ENCODE peak calls at places on chromosomes 3 and 15, in ten cellular contexts. J is epithelial cell of esophagus, H is choroid plexus epithelial cell, O is heart left ventricle, K is Calu3, N is psoas muscle, F is GM20000, G is nephron progenitor cell, A is foreskin keratinocyte, I is ovary. E is an unnamed sample.
A peak's percentile ranks its signal among the peaks of the same experiment; 100 is the strongest.

GRCh38 chr15:79184465-79184892 is 93.9 kb upstream of the RASGRF1 start:
- DNase-seq in J (peak; percentile 64), H (peak; percentile 79), O (peak; percentile 57), K (peak; percentile 84), N (peak; percentile 70), F (peak; percentile 68), G (peak; percentile 81), A (no peak), I (peak; percentile 83), E (peak; percentile 37)

GRCh38 chr15:96053039-96054021 is 277.2 kb upstream of the NR2F2 start:
- DNase-seq in J (peak; percentile 52), H (peak; percentile 48), O (peak; percentile 52), K (peak; percentile 75), N (peak; percentile 24), F (no peak), G (peak; percentile 65), A (no peak), I (peak; percentile 56), E (peak; percentile 42)

GRCh38 chr3:133424937-133425869 is 25.3 kb downstream of the BFSP2 start:
- DNase-seq in J (no peak), H (no peak), O (no peak), K (no peak), N (no peak), F (no peak), G (no peak), A (no peak), I (no peak), E (no peak)

GRCh38 chr3:129001101-129001816 is at the start of gene EFCC1:
- DNase-seq in J (no peak), H (no peak), O (peak; percentile 87), K (no peak), N (peak; percentile 77), F (peak; percentile 38), G (peak; percentile 74), A (no peak), I (peak; percentile 81), E (no peak)

GRCh38 chr15:89091667-89092220 is 3.5 kb downstream of the ABHD2 start:
- DNase-seq in J (no peak), H (no peak), O (no peak), K (no peak), N (no peak), F (no peak), G (no peak), A (no peak), I (no peak), E (no peak)

GRCh38 chr15:81339321-81339720 is 15.4 kb upstream of the STARD5 start:
- DNase-seq in J (no peak), H (no peak), O (no peak), K (no peak), N (no peak), F (no peak), G (no peak), A (no peak), I (no peak), E (no peak)

GRCh38 chr15:85753791-85754452 is 40.8 kb downstream of the KLHL25 start:
- DNase-seq in J (peak; percentile 39), H (no peak), O (no peak), K (no peak), N (no peak), F (no peak), G (no peak), A (no peak), I (peak; percentile 24), E (peak; percentile 45)

GRCh38 chr3:141769171-141769894 is 6.1 kb downstream of the GRK7 start:
- DNase-seq in J (peak; percentile 32), H (peak; percentile 53), O (no peak), K (no peak), N (no peak), F (no peak), G (no peak), A (no peak), I (no peak), E (peak; percentile 16)

GRCh38 chr3:73716418-73716817 is 91.7 kb upstream of the PDZRN3 start:
- DNase-seq in J (peak; percentile 81), H (peak; percentile 29), O (no peak), K (no peak), N (no peak), F (no peak), G (no peak), A (peak; percentile 16), I (no peak), E (peak; percentile 78)

GRCh38 chr15:42999201-42999779 is 78.7 kb upstream of the TTBK2 start:
- DNase-seq in J (no peak), H (peak; percentile 8), O (no peak), K (no peak), N (no peak), F (no peak), G (no peak), A (no peak), I (no peak), E (no peak)

GRCh38 chr3:178709047-178709446 is 172.8 kb downstream of the KCNMB2 start:
- DNase-seq in J (no peak), H (no peak), O (no peak), K (no peak), N (no peak), F (no peak), G (no peak), A (no peak), I (no peak), E (peak; percentile 44)

GRCh38 chr3:138135141-138135832 is 3.1 kb upstream of the A4GNT start:
- DNase-seq in J (no peak), H (no peak), O (no peak), K (no peak), N (no peak), F (no peak), G (no peak), A (no peak), I (no peak), E (no peak)

GRCh38 chr15:88604972-88605506 is 16.1 kb upstream of the AEN start:
- DNase-seq in J (no peak), H (no peak), O (no peak), K (no peak), N (no peak), F (no peak), G (no peak), A (no peak), I (no peak), E (no peak)

GRCh38 chr3:160753953-160754352 is 2.1 kb upstream of the PPM1L start:
- DNase-seq in J (no peak), H (no peak), O (no peak), K (no peak), N (no peak), F (no peak), G (no peak), A (no peak), I (no peak), E (no peak)

GRCh38 chr3:160755776-160756304 is at the start of gene PPM1L:
- DNase-seq in J (peak; percentile 54), H (peak; percentile 23), O (peak; percentile 57), K (peak; percentile 71), N (peak; percentile 60), F (peak; percentile 61), G (peak; percentile 74), A (peak; percentile 20), I (peak; percentile 72), E (peak; percentile 16)

GRCh38 chr3:160754371-160754854 is 1.6 kb upstream of the PPM1L start:
- DNase-seq in J (peak; percentile 55), H (peak; percentile 69), O (peak; percentile 22), K (peak; percentile 48), N (peak; percentile 20), F (peak; percentile 14), G (peak; percentile 55), A (no peak), I (no peak), E (peak; percentile 42)

GRCh38 chr3:160756907-160757623 is 1.0 kb downstream of the PPM1L start:
- DNase-seq in J (no peak), H (no peak), O (no peak), K (peak; percentile 45), N (peak; percentile 15), F (no peak), G (peak; percentile 34), A (no peak), I (peak; percentile 34), E (no peak)

GRCh38 chr3:160754855-160755747 is 930 bp upstream of the PPM1L start:
- DNase-seq in J (peak; percentile 95), H (peak; percentile 95), O (peak; percentile 94), K (peak; percentile 97), N (peak; percentile 94), F (peak; percentile 92), G (peak; percentile 89), A (peak; percentile 91), I (peak; percentile 95), E (peak; percentile 83)
- TF ChIP-seq CTCF in J (no peak), H (no peak), O (no peak), K (no peak), N (no peak), F (no peak), G (no peak), A (no peak), I (no peak), E (no peak)

DNA sequence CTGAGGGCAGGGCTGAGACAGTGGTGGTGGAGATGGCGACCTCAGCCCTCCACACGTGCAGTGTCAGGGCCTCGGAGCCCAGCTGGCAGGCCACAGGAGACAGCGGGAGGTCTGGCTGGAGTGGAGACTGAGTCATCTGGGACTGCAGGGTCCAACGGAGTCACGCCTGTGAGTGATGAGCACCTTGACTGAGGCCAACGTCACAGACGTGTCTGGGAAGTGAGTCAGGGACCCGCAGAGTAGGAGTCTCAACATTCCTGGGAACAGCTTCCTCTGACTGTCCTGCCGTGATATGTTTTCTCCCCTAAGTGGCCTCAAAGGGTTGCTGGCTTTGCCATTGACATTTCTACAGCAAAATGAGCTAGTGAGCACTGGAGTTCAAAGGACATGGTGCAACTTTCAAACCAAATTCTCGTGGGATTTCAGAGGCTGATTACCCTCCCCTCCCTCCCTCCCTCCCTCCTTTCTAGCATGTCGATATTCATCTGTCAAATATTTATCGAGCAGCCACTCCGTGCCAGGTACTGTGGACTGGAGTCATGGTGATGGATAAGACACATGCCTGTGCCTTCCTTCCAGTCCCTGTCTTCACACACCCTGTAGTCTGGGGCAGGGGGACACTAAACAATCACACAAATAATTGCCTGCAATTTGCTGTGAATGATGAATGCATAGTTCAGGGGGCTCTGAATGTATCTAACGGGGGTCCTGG is 53.3 kb upstream of the AMOTL2 start:
- DNase-seq in J (peak; percentile 98), H (peak; percentile 97), O (no peak), K (peak; percentile 86), N (peak; percentile 85), F (no peak), G (no peak), A (peak; percentile 97), I (no peak), E (peak; percentile 99)
- TF ChIP-seq CTCF in J (no peak), H (no peak), O (no peak), K (no peak), N (no peak), F (no peak), G (no peak), A (peak; percentile 50), I (no peak), E (no peak)

DNA sequence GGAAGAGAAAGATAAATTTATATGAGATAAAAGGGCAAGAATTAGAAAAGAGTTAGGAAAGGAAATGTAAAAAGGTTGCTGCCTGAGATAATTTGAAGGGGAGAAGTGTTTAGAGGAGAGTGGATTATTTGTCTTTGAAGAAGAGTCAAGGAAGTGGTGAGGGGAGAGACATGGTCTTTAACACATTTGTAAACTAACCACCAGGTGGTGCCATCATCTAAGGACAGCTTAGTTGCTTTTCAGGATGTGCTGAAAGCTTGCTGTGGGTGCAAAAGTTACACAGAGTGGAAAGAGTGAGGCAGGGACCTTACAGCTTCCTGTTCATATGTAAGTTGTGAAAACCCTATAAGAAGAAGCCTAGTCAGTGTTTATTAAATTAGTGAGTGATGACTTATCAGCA is 114.1 kb upstream of the DNAJC19 start:
- DNase-seq in J (peak; percentile 27), H (peak; percentile 4), O (no peak), K (peak; percentile 46), N (no peak), F (no peak), G (peak; percentile 12), A (no peak), I (no peak), E (peak; percentile 9)
- TF ChIP-seq CTCF in J (peak; percentile 37), H (peak; percentile 25), O (no peak), K (peak; percentile 67), N (no peak), F (no peak), G (peak; percentile 43), A (peak; percentile 48), I (no peak), E (peak; percentile 35)

GRCh38 chr3:56205406-56205805 is 262.9 kb downstream of the ERC2 start:
- DNase-seq in J (no peak), H (no peak), O (no peak), K (no peak), N (no peak), F (no peak), G (no peak), A (no peak), I (no peak), E (no peak)
- TF ChIP-seq CTCF in J (no peak), H (no peak), O (no peak), K (no peak), N (no peak), F (no peak), G (no peak), A (no peak), I (no peak), E (no peak)